ENCODE peak calls at places on chromosomes 11 and 22, in four cellular contexts. B, I, U and T are unnamed samples.

GRCh38 chr11:114058026-114058706 is 1.3 kb upstream of the ZBTB16 start:
- DNase-seq in I (no peak), U (no peak), B (no peak), T (no peak)

GRCh38 chr22:46326066-46326680 is 9.3 kb upstream of the TRMU start:
- DNase-seq in B (no peak), U (no peak), I (no peak), T (no peak)

GRCh38 chr11:105265859-105266258 is 126.3 kb upstream of the CARD18 start:
- DNase-seq in I (no peak), U (peak), B (peak), T (no peak)

GRCh38 chr22:47154621-47155081 is 392.2 kb downstream of the TBC1D22A start:
- DNase-seq in U (no peak), I (no peak), B (peak), T (no peak)

GRCh38 chr11:102253018-102253775 is 64.1 kb upstream of the BIRC3 start:
- DNase-seq in B (no peak), I (no peak), U (no peak), T (no peak)

GRCh38 chr11:61598886-61599868 is 18.3 kb upstream of the SYT7 start:
- DNase-seq in I (no peak), U (no peak), B (peak), T (no peak)

GRCh38 chr11:11992813-11993212 is 15.6 kb downstream of the DKK3 start:
- DNase-seq in U (no peak), B (no peak), I (no peak), T (no peak)

GRCh38 chr11:15199693-15200092 is 85.0 kb downstream of the INSC start:
- DNase-seq in U (no peak), I (no peak), B (peak), T (no peak)

GRCh38 chr22:39084666-39085065 is 7.6 kb downstream of the APOBEC3G start:
- DNase-seq in B (no peak), I (no peak), U (no peak), T (no peak)

GRCh38 chr11:1361882-1362281 is 27.9 kb upstream of the BRSK2 start:
- DNase-seq in I (no peak), U (no peak), B (no peak), T (no peak)

GRCh38 chr22:48099671-48100070 is 1337.2 kb downstream of the TBC1D22A start:
- DNase-seq in B (no peak), I (no peak), U (no peak), T (no peak)

GRCh38 chr22:26174280-26174679 is 5.0 kb downstream of the SEZ6L start:
- DNase-seq in I (no peak), U (no peak), B (no peak), T (no peak)

GRCh38 chr11:20477418-20478090 is 90.0 kb downstream of the PRMT3 start:
- DNase-seq in U (no peak), I (no peak), B (no peak), T (no peak)

GRCh38 chr11:11843233-11843632 is 1.5 kb downstream of the USP47 start:
- DNase-seq in B (peak), I (no peak), U (peak), T (no peak)

GRCh38 chr11:83020942-83021779 is 50.5 kb downstream of the RAB30 start:
- DNase-seq in I (no peak), B (no peak), U (no peak), T (no peak)

GRCh38 chr11:57202282-57202681 is 20.5 kb downstream of the LRRC55 start:
- DNase-seq in B (no peak), U (no peak), I (no peak), T (no peak)

GRCh38 chr22:20487715-20488114 is 7.9 kb downstream of the KLHL22 start:
- DNase-seq in I (peak), B (no peak), U (no peak), T (no peak)

GRCh38 chr22:42673898-42674390 is 24.8 kb upstream of the CYB5R3 start:
- DNase-seq in B (no peak), I (no peak), U (peak), T (no peak)

GRCh38 chr22:44453441-44454112 is 44.5 kb downstream of the RTL6 start:
- DNase-seq in B (no peak), I (no peak), U (no peak), T (no peak)

GRCh38 chr11:29025001-29025400 is 916.8 kb downstream of the METTL15 start:
- DNase-seq in B (peak), I (no peak), U (no peak), T (no peak)

GRCh38 chr11:129273322-129273721 is 81.2 kb upstream of the ARHGAP32 start:
- DNase-seq in I (no peak), U (no peak), B (no peak), T (no peak)

GRCh38 chr11:109059402-109059801 is 362.6 kb upstream of the C11orf87 start:
- DNase-seq in I (no peak), B (no peak), U (no peak), T (no peak)

GRCh38 chr22:46090631-46091201 is 59.6 kb upstream of the PPARA start:
- DNase-seq in U (no peak), I (no peak), B (peak), T (no peak)

GRCh38 chr11:119421351-119421750 is 1.6 kb downstream of the THY1 start:
- DNase-seq in I (no peak), U (no peak), B (peak), T (no peak)

GRCh38 chr22:21984793-21985192 is 2.2 kb upstream of the TOP3B start:
- DNase-seq in I (peak), U (peak), B (peak), T (no peak)

GRCh38 chr11:58561394-58562102 is 14.1 kb downstream of the LPXN start:
- DNase-seq in I (no peak), B (no peak), U (no peak), T (no peak)

GRCh38 chr22:49301398-49302149 is 526.1 kb downstream of the BRD1 start:
- DNase-seq in U (no peak), B (no peak), I (no peak), T (no peak)

GRCh38 chr11:2266586-2267305 is 3.6 kb downstream of the ASCL2 start:
- DNase-seq in U (no peak), I (no peak), B (no peak), T (no peak)

GRCh38 chr11:3700410-3700809 is 29.2 kb upstream of the CHRNA10 start:
- DNase-seq in B (no peak), I (no peak), U (no peak), T (no peak)
- TF ChIP-seq FOS in B (no peak), I (no peak), U (no peak), T (no peak)

DNA sequence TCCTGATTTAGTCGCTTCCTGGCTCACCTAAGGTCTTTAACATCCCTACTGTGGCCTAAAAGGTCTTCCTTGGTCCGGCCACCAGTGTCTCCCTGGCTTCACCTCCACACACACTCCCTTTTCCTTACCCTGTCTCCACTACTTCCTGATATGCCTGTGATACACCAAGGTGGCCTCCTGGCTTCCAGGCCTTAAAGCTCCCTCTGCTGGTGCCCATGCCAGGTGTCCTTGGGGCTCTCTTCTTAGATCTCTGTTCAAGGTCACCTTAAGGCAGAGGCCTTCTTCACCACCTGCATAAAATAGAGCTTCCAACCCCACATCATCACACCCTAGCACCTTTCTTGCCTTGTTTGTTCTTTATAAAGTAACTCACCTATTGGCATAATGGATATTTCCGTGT is 787.7 kb downstream of the NTM start:
- DNase-seq in I (no peak), U (peak), B (peak), T (no peak)
- TF ChIP-seq FOS in I (no peak), U (no peak), B (no peak), T (no peak)

GRCh38 chr11:16603890-16604783 is 134.3 kb upstream of the C11orf58 start:
- DNase-seq in U (no peak), B (peak), I (peak), T (no peak)
- TF ChIP-seq FOS in U (no peak), B (no peak), I (no peak), T (no peak)

GRCh38 chr11:111978028-111978771 is 41.1 kb downstream of the DIXDC1 start:
- DNase-seq in U (peak), B (peak), I (no peak), T (no peak)
- TF ChIP-seq FOS in U (no peak), B (no peak), I (no peak), T (no peak)

GRCh38 chr11:110525883-110526282 is 96.1 kb downstream of the FDX1 start:
- DNase-seq in I (peak), B (peak), U (no peak), T (peak)
- TF ChIP-seq FOS in I (no peak), B (no peak), U (no peak), T (no peak)

DNA sequence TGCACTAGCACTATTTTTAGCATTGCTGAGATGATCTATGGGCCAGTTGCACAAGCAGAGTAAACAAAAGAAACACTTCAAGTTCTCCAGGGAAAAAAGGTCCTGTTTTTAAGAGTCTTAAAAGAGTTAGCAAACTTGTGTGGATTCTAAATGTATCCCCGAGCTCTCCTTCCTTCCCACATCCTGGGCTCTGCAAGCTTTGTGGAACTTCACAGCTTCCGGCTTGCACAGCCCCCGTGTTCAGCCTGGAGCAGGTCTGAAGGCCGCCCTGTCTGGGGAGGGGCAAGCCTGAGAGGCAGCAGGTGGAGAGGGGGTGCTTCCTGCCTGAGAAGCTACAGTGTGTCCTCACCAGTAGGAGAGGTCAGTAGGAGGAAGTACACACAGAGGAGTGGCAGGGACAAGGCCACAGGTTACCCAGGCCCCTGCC is 35.1 kb upstream of the SUSD2 start:
- DNase-seq in I (peak), B (peak), U (no peak), T (no peak)
- TF ChIP-seq FOS in I (no peak), B (no peak), U (no peak), T (no peak)

GRCh38 chr11:69055212-69055586 is 6.5 kb downstream of the TPCN2 start:
- DNase-seq in U (no peak), B (no peak), I (no peak), T (no peak)
- TF ChIP-seq FOS in U (no peak), B (no peak), I (no peak), T (no peak)

GRCh38 chr11:66834539-66834845 is 8.7 kb upstream of the RCE1 start:
- DNase-seq in U (no peak), I (no peak), B (no peak), T (no peak)

GRCh38 chr11:66840317-66841091 is 2.7 kb upstream of the RCE1 start:
- DNase-seq in B (no peak), I (no peak), U (no peak), T (no peak)

GRCh38 chr11:66834943-66835342 is 8.3 kb upstream of the RCE1 start:
- DNase-seq in U (no peak), B (no peak), I (peak), T (no peak)

GRCh38 chr11:66841861-66842260 is 1.4 kb upstream of the RCE1 start:
- DNase-seq in B (no peak), I (no peak), U (no peak), T (no peak)

DNA sequence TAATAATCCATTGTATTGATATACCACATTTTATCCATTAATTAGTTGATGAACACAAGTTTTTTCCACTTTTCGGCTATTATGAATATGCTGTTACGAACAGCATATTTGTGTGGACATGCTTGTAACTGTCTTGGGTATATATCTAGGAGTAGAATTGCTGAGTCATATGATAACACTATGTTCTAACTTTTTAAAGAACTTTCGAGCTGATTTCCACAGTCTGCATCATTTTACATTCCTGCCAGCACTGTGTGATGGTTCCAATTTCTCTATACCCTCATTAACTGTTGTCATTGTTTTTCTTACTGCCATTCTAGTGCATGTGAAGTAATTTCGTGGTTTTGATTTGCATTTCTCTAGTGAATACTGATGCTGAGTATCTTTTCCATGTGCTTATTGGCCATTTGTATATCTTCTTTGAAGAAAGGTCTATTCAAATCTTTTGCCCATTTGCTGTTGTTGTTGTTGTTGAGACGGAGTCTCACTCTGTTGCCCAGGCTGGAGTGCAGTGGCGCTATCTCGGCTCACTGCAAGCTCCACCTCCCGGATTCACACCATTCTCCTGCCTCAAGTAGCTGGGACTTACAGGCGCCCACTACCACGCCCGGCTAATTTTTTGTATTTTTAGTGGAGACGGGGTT is 7.4 kb upstream of the RCE1 start:
- DNase-seq in U (no peak), I (no peak), B (peak), T (no peak)
- TF ChIP-seq FOS in U (no peak), I (no peak), B (peak), T (no peak)

DNA sequence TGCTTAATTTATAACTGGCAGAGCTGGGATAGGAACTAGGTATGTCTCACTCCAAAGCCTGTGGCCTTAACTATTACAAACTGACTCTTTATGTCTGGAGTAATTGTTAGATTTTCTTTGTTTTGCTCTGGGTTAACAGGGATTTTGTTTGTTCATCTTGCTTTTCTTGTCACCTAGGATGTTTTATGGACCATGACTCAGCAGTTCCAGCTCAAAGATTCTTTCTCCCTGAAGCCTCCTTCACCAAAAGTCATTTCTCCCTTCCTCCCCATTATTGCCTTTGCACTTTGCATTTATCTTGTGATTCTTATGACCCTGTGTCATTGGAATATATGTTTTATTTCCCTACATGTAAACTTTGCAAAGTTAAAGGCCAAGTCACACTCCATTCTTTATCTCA is 327.9 kb downstream of the DLG2 start:
- DNase-seq in U (no peak), I (no peak), B (no peak), T (no peak)
- TF ChIP-seq FOS in U (no peak), I (no peak), B (no peak), T (no peak)

DNA sequence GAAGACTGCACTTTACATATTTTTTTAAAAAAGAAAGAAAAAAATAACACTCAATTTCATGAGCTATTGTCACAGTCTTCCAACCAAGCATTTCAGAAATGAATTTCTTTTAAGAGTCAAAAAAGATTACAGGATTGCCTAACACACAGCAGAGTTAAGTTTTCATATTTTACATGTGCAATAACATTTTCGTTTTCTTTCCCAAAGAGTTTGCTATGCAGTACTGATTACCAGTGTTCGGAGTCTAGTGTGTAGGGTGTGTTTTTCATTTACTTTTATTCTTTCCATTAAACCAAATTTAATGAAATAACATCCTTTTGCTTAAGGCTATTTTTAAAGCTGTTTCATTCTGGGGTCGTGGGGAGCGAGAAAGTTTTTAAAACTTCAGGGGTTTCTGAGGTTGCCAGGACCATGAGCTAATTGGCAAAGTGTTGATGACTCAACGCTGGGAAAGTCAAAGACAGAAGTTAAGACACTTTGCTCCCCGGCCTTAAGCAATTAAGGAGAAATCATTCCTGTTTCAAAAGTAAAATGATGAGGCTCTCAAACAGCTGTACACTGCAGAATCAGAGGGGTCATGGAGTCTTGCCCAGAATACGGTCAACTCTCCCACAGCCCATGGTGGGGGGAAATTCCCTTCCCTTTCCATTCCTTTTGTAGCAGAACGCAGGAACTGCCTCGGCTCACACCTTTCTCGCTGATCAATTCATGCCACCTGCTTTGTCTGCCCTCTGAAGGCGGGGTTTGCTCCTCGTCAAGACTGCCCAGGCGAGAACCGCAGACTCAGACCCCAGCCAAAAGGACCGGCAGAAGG is 53.0 kb downstream of the MN1 start:
- DNase-seq in I (no peak), U (no peak), B (peak), T (no peak)
- TF ChIP-seq FOS in I (no peak), U (no peak), B (no peak), T (no peak)